ENCODE peak calls at places on chromosomes 16 and 17, in six cellular contexts. I is hypothalamus, G is NCI-H2107, E is fibroblast of pulmonary artery, T is AG09309, D is HFFc6. C is an unnamed sample.

GRCh38 chr16:30924086-30924714 is 828 bp downstream of the FBXL19 start:
- DNase-seq in I (no peak), G (no peak), E (no peak), T (no peak), D (no peak), C (no peak)

GRCh38 chr16:89476811-89477261 is 13.5 kb downstream of the ANKRD11 start:
- DNase-seq in I (no peak), G (no peak), E (no peak), T (no peak), D (no peak), C (no peak)

GRCh38 chr16:81650982-81651562 is 128.0 kb upstream of the PLCG2 start:
- DNase-seq in I (no peak), G (peak), E (peak), T (no peak), D (no peak), C (no peak)

GRCh38 chr16:23709536-23709935 is 3.5 kb downstream of the ERN2 start:
- DNase-seq in I (no peak), G (no peak), E (no peak), T (no peak), D (no peak), C (no peak)

GRCh38 chr17:82791532-82791931 is 39.7 kb downstream of the TBCD start:
- DNase-seq in I (no peak), G (no peak), E (peak), T (peak), D (peak), C (peak)

GRCh38 chr16:87924937-87925670 is 11.2 kb downstream of the CA5A start:
- DNase-seq in I (no peak), G (peak), E (no peak), T (no peak), D (no peak), C (no peak)

GRCh38 chr16:51766739-51767138 is 615.7 kb upstream of the SALL1 start:
- DNase-seq in I (no peak), G (no peak), E (no peak), T (no peak), D (no peak), C (no peak)

GRCh38 chr17:67244621-67245072 is 349 bp downstream of the HELZ start:
- DNase-seq in I (no peak), G (no peak), E (no peak), T (no peak), D (no peak), C (no peak)

GRCh38 chr16:21104124-21104860 is 46.4 kb downstream of the DNAH3 start:
- DNase-seq in I (no peak), G (no peak), E (peak), T (no peak), D (peak), C (peak)

GRCh38 chr16:69567031-69567680 is 1.4 kb downstream of the NFAT5 start:
- DNase-seq in I (no peak), G (peak), E (no peak), T (no peak), D (no peak), C (no peak)

GRCh38 chr16:47858333-47859067 is 297.3 kb downstream of the ABCC12 start:
- DNase-seq in I (no peak), G (no peak), E (peak), T (no peak), D (no peak), C (no peak)

GRCh38 chr16:1261131-1261917 is 5.5 kb downstream of the TPSD1 start:
- DNase-seq in I (no peak), G (peak), E (no peak), T (no peak), D (no peak), C (no peak)

GRCh38 chr17:70622382-70623260 is 453.3 kb downstream of the KCNJ2 start:
- DNase-seq in I (peak), G (no peak), E (peak), T (no peak), D (no peak), C (no peak)